ENCODE peak calls at places on chromosomes 6 and 20, in nine cellular contexts. P is brain microvascular endothelial cell; X is left ventricle myocardium inferior; J is H9; L is tibial artery; U is GM23248; K is CD8-positive, alpha-beta T cell; Y is right lobe of liver; F is effector memory CD4-positive, alpha-beta T cell. Q is an unnamed sample.
A peak's percentile ranks its signal among the peaks of the same experiment; 100 is the strongest.

GRCh38 chr6:157106487-157106886 is 216.8 kb downstream of the TMEM242 start:
- DNase-seq in P (peak; percentile 74), X (no peak), J (no peak), L (no peak), U (peak; percentile 84), K (no peak), Y (no peak), F (no peak), Q (no peak)

GRCh38 chr6:17027441-17027840 is 74.4 kb upstream of the STMND1 start:
- DNase-seq in P (no peak), X (no peak), J (no peak), L (no peak), U (no peak), K (no peak), Y (no peak), F (no peak), Q (no peak)

GRCh38 chr6:34027445-34027936 is 118.4 kb downstream of the GRM4 start:
- DNase-seq in P (no peak), X (peak; percentile 25), J (peak; percentile 82), L (no peak), U (peak; percentile 70), K (peak; percentile 29), Y (peak; percentile 62), F (peak; percentile 23), Q (peak; percentile 46)

GRCh38 chr6:91081452-91082067 is 494.7 kb upstream of the MAP3K7 start:
- DNase-seq in P (peak; percentile 53), X (no peak), J (no peak), L (no peak), U (peak; percentile 55), K (no peak), Y (no peak), F (no peak), Q (no peak)

GRCh38 chr6:65680232-65680631 is 26.8 kb downstream of the EYS start:
- DNase-seq in P (no peak), X (no peak), J (no peak), L (no peak), U (no peak), K (no peak), Y (no peak), F (no peak), Q (no peak)

GRCh38 chr6:139927236-139927635 is 552.8 kb upstream of the CITED2 start:
- DNase-seq in P (peak; percentile 71), X (no peak), J (no peak), L (no peak), U (peak; percentile 76), K (no peak), Y (no peak), F (no peak), Q (no peak)

GRCh38 chr6:87968435-87969278 is 79.0 kb upstream of the SPACA1 start:
- DNase-seq in P (peak; percentile 18), X (no peak), J (peak; percentile 39), L (no peak), U (peak; percentile 30), K (no peak), Y (no peak), F (no peak), Q (no peak)

GRCh38 chr6:7433211-7433610 is 43.6 kb downstream of the RIOK1 start:
- DNase-seq in P (no peak), X (no peak), J (no peak), L (no peak), U (no peak), K (no peak), Y (no peak), F (no peak), Q (no peak)

GRCh38 chr6:35428421-35429149 is 23.6 kb upstream of the FANCE start:
- DNase-seq in P (no peak), X (no peak), J (no peak), L (no peak), U (peak; percentile 19), K (no peak), Y (peak; percentile 80), F (no peak), Q (no peak)

GRCh38 chr6:100166991-100167390 is 173.0 kb upstream of the MCHR2 start:
- DNase-seq in P (no peak), X (no peak), J (no peak), L (no peak), U (no peak), K (no peak), Y (no peak), F (no peak), Q (no peak)

GRCh38 chr6:150565945-150566344 is 33.7 kb upstream of the PLEKHG1 start:
- DNase-seq in P (no peak), X (no peak), J (no peak), L (no peak), U (no peak), K (no peak), Y (no peak), F (no peak), Q (no peak)
- H3K27me3 ChIP-seq in P (no peaks in the 10 kb centered on the region), X (peaks cover 5% of the 10 kb centered on the region), J (no peaks in the 10 kb centered on the region), L (no peaks in the 10 kb centered on the region), U (peaks cover 38% of the 10 kb centered on the region), K (no peaks in the 10 kb centered on the region), Y (no peaks in the 10 kb centered on the region), F (peaks cover 2% of the 10 kb centered on the region), Q (no peaks in the 10 kb centered on the region)

DNA sequence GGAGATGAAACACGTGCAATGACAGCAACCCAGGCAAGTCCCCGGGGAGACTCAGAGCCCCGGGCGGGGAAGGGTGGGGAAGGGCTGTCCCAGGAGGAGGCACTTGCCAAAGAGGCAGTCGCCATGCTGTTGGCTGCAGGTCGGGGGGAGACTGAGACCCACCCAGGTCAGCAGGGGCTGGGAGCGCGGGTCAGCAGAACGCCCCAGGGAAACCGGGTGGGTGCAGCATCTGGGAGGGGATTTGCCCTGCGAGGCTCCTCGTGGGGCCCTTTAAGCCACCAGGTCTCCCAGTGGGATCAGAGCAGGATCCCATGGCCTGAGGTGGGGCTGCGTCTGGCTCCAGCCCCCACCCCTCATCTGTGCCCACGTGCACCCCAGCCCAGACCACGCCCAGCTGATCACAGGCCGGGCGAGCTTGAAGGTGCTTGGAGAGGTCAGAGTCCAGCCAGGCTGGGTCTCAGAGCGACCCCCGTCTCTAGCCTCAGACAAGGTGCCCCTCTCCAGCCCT is 65.5 kb downstream of the YTHDF1 start:
- DNase-seq in P (no peak), X (no peak), J (no peak), L (no peak), U (no peak), K (no peak), Y (no peak), F (no peak), Q (no peak)
- H3K27me3 ChIP-seq in P (peaks cover 8% of the 10 kb centered on the region), X (peaks cover 90% of the 10 kb centered on the region), J (no peaks in the 10 kb centered on the region), L (no peaks in the 10 kb centered on the region), U (peaks cover 33% of the 10 kb centered on the region), K (no peaks in the 10 kb centered on the region), Y (no peaks in the 10 kb centered on the region), F (peaks cover 3% of the 10 kb centered on the region), Q (peaks cover 9% of the 10 kb centered on the region)

GRCh38 chr6:96016781-96017180 is 1.0 kb downstream of the FUT9 start:
- DNase-seq in P (no peak), X (no peak), J (no peak), L (no peak), U (no peak), K (no peak), Y (no peak), F (no peak), Q (no peak)

GRCh38 chr6:96022225-96022624 is 6.5 kb downstream of the FUT9 start:
- DNase-seq in P (no peak), X (no peak), J (no peak), L (no peak), U (no peak), K (no peak), Y (no peak), F (no peak), Q (no peak)
- H3K27me3 ChIP-seq in P (no peaks in the 10 kb centered on the region), X (peaks cover 10% of the 10 kb centered on the region), J (no peaks in the 10 kb centered on the region), L (no peaks in the 10 kb centered on the region), U (no peaks in the 10 kb centered on the region), K (no peaks in the 10 kb centered on the region), Y (no peaks in the 10 kb centered on the region), F (no peaks in the 10 kb centered on the region), Q (no peaks in the 10 kb centered on the region)

GRCh38 chr20:47773381-47773786 is 11.9 kb downstream of the SULF2 start:
- DNase-seq in P (no peak), X (peak; percentile 52), J (no peak), L (no peak), U (no peak), K (no peak), Y (no peak), F (no peak), Q (no peak)
- H3K27me3 ChIP-seq in P (peaks cover 2% of the 10 kb centered on the region), X (peaks cover 16% of the 10 kb centered on the region), J (no peaks in the 10 kb centered on the region), L (no peaks in the 10 kb centered on the region), U (peaks cover 5% of the 10 kb centered on the region), K (no peaks in the 10 kb centered on the region), Y (no peaks in the 10 kb centered on the region), F (no peaks in the 10 kb centered on the region), Q (no peaks in the 10 kb centered on the region)

GRCh38 chr6:121858976-121859375 is 423.5 kb downstream of the GJA1 start:
- DNase-seq in P (no peak), X (no peak), J (no peak), L (no peak), U (no peak), K (no peak), Y (no peak), F (no peak), Q (no peak)
- H3K27me3 ChIP-seq in P (no peaks in the 10 kb centered on the region), X (no peaks in the 10 kb centered on the region), J (no peaks in the 10 kb centered on the region), L (no peaks in the 10 kb centered on the region), U (no peaks in the 10 kb centered on the region), K (no peaks in the 10 kb centered on the region), Y (no peaks in the 10 kb centered on the region), F (no peaks in the 10 kb centered on the region), Q (no peaks in the 10 kb centered on the region)

GRCh38 chr6:2993755-2994317 is 5.9 kb upstream of the NQO2 start:
- DNase-seq in P (no peak), X (no peak), J (no peak), L (no peak), U (no peak), K (no peak), Y (peak; percentile 26), F (no peak), Q (no peak)
- H3K27me3 ChIP-seq in P (no peaks in the 10 kb centered on the region), X (no peaks in the 10 kb centered on the region), J (no peaks in the 10 kb centered on the region), L (no peaks in the 10 kb centered on the region), U (no peaks in the 10 kb centered on the region), K (no peaks in the 10 kb centered on the region), Y (no peaks in the 10 kb centered on the region), F (no peaks in the 10 kb centered on the region), Q (no peaks in the 10 kb centered on the region)

DNA sequence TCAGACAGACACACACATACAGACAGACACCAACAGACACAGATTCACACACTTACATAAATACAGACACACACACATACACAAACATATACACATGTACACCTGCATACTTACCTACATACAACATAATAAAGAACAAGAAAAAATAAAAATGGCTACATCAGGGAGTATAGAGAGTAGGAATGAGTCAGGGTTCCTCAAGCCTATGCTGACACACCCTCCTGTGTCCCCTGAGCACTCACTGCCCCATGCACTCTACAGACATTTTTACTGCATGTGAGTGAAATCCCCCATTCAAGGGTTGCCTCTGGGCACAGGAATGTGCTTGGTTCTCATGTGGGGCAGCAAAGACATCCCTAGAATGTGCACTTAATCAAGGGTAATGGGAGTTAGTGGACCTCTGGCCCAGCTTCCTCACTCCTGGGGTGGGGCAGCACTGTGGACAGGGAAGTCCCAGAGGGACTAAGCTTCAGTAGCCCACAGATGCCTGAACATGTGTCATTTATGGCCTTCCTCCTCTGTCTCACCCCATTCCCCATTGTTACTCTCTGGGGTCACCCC is 185.9 kb upstream of the FOXA2 start:
- DNase-seq in P (no peak), X (no peak), J (no peak), L (no peak), U (no peak), K (no peak), Y (no peak), F (no peak), Q (no peak)
- H3K27me3 ChIP-seq in P (no peaks in the 10 kb centered on the region), X (peaks cover 4% of the 10 kb centered on the region), J (no peaks in the 10 kb centered on the region), L (no peaks in the 10 kb centered on the region), U (peaks cover 11% of the 10 kb centered on the region), K (no peaks in the 10 kb centered on the region), Y (no peaks in the 10 kb centered on the region), F (no peaks in the 10 kb centered on the region), Q (no peaks in the 10 kb centered on the region)

GRCh38 chr6:132933085-132933484 is 118.7 kb downstream of the RPS12 start:
- DNase-seq in P (no peak), X (no peak), J (no peak), L (no peak), U (no peak), K (no peak), Y (no peak), F (no peak), Q (no peak)
- H3K27me3 ChIP-seq in P (no peaks in the 10 kb centered on the region), X (no peaks in the 10 kb centered on the region), J (no peaks in the 10 kb centered on the region), L (no peaks in the 10 kb centered on the region), U (peaks cover 23% of the 10 kb centered on the region), K (no peaks in the 10 kb centered on the region), Y (no peaks in the 10 kb centered on the region), F (no peaks in the 10 kb centered on the region), Q (no peaks in the 10 kb centered on the region)